ENCODE peak calls at places on chromosomes 12 and 14, in six cellular contexts. O, D, J, U, E and S are unnamed samples.
A peak's percentile ranks its signal among the peaks of the same experiment; 100 is the strongest.

GRCh38 chr12:62844915-62845314 is 90.0 kb downstream of the PPM1H start:
- DNase-seq in O (no peak), D (no peak), J (no peak), U (no peak), E (no peak), S (no peak)

GRCh38 chr14:76696791-76697190 is 64.5 kb upstream of the VASH1 start:
- DNase-seq in O (no peak), D (no peak), J (no peak), U (no peak), E (no peak), S (no peak)

GRCh38 chr12:64160021-64160717 is 61.9 kb downstream of the KICS2 start:
- DNase-seq in O (peak; percentile 60), D (no peak), J (no peak), U (no peak), E (no peak), S (no peak)

GRCh38 chr14:58587271-58587670 is 50.5 kb upstream of the DACT1 start:
- DNase-seq in O (peak; percentile 87), D (no peak), J (peak; percentile 79), U (no peak), E (no peak), S (no peak)

GRCh38 chr12:105451211-105451610 is 120.7 kb downstream of the C12orf75 start:
- DNase-seq in O (peak; percentile 92), D (no peak), J (peak; percentile 85), U (no peak), E (no peak), S (no peak)

GRCh38 chr12:40158592-40159111 is 52.8 kb upstream of the SLC2A13 start:
- DNase-seq in O (no peak), D (no peak), J (no peak), U (no peak), E (no peak), S (no peak)

GRCh38 chr14:72686101-72686500 is 207.8 kb downstream of the DPF3 start:
- DNase-seq in O (no peak), D (no peak), J (peak; percentile 44), U (peak; percentile 24), E (no peak), S (no peak)

GRCh38 chr14:23481362-23481970 is 12.0 kb downstream of the NGDN start:
- DNase-seq in O (peak; percentile 45), D (no peak), J (peak; percentile 5), U (no peak), E (no peak), S (no peak)

GRCh38 chr12:19620222-19620621 is 180.9 kb downstream of the AEBP2 start:
- DNase-seq in O (no peak), D (no peak), J (no peak), U (no peak), E (no peak), S (no peak)

GRCh38 chr14:72609205-72609916 is 284.5 kb downstream of the DPF3 start:
- DNase-seq in O (no peak), D (no peak), J (no peak), U (no peak), E (no peak), S (no peak)

GRCh38 chr14:53347046-53347445 is 193.9 kb upstream of the DDHD1 start:
- DNase-seq in O (peak; percentile 12), D (no peak), J (peak; percentile 12), U (no peak), E (no peak), S (no peak)

GRCh38 chr14:30243157-30243556 is 315.5 kb upstream of the PRKD1 start:
- DNase-seq in O (no peak), D (no peak), J (no peak), U (no peak), E (peak; percentile 94), S (no peak)

GRCh38 chr12:65632131-65632855 is 192.0 kb upstream of the HMGA2 start:
- DNase-seq in O (peak; percentile 73), D (no peak), J (no peak), U (no peak), E (no peak), S (no peak)

GRCh38 chr12:116534341-116535121 is 24.6 kb upstream of the MAP1LC3B2 start:
- DNase-seq in O (peak; percentile 30), D (no peak), J (peak; percentile 19), U (no peak), E (no peak), S (peak; percentile 56)

GRCh38 chr14:46920542-46920941 is 269.0 kb upstream of the RPL10L start:
- DNase-seq in O (no peak), D (no peak), J (no peak), U (no peak), E (no peak), S (no peak)

GRCh38 chr12:118418385-118419057 is 42.2 kb downstream of the SUDS3 start:
- DNase-seq in O (peak; percentile 34), D (no peak), J (no peak), U (no peak), E (no peak), S (no peak)

GRCh38 chr12:116759783-116760581 is 21.9 kb downstream of the RNFT2 start:
- DNase-seq in O (no peak), D (peak; percentile 30), J (no peak), U (no peak), E (no peak), S (no peak)

GRCh38 chr12:2111816-2112215 is 59.0 kb downstream of the CACNA1C start:
- DNase-seq in O (no peak), D (no peak), J (no peak), U (no peak), E (no peak), S (peak; percentile 24)

GRCh38 chr14:92646952-92647461 is 101.4 kb downstream of the LGMN start:
- DNase-seq in O (peak; percentile 94), D (no peak), J (peak; percentile 88), U (no peak), E (no peak), S (no peak)

GRCh38 chr14:50666772-50667490 is 1.2 kb downstream of the SAV1 start:
- DNase-seq in O (peak; percentile 85), D (no peak), J (peak; percentile 74), U (no peak), E (no peak), S (no peak)

GRCh38 chr14:54148251-54148650 is 191.6 kb upstream of the BMP4 start:
- DNase-seq in O (no peak), D (no peak), J (no peak), U (no peak), E (no peak), S (no peak)

GRCh38 chr12:48216785-48217184 is 13.7 kb upstream of the OR10AD1 start:
- DNase-seq in O (no peak), D (no peak), J (no peak), U (no peak), E (no peak), S (no peak)

GRCh38 chr12:68980476-68981212 is 47.7 kb upstream of the CPM start:
- DNase-seq in O (no peak), D (no peak), J (no peak), U (no peak), E (no peak), S (no peak)

GRCh38 chr12:2180737-2181082 is 127.9 kb downstream of the CACNA1C start:
- DNase-seq in O (no peak), D (no peak), J (no peak), U (no peak), E (no peak), S (no peak)

GRCh38 chr14:60648934-60649814 is at the start of gene SIX1:
- DNase-seq in O (peak; percentile 97), D (no peak), J (peak; percentile 94), U (peak; percentile 70), E (peak; percentile 89), S (peak; percentile 55)

GRCh38 chr12:51371295-51371953 is 19.8 kb downstream of the GALNT6 start:
- DNase-seq in O (peak; percentile 98), D (no peak), J (peak; percentile 99), U (peak; percentile 88), E (no peak), S (no peak)

GRCh38 chr12:52691076-52691764 is 11.0 kb upstream of the KRT1 start:
- DNase-seq in O (peak; percentile 14), D (peak; percentile 67), J (no peak), U (no peak), E (peak; percentile 37), S (peak; percentile 20)

GRCh38 chr14:58130121-58130782 is 21.8 kb downstream of the ARMH4 start:
- DNase-seq in O (no peak), D (no peak), J (no peak), U (no peak), E (no peak), S (no peak)

GRCh38 chr12:23482571-23482970 is 466.9 kb downstream of the SOX5 start:
- DNase-seq in O (no peak), D (no peak), J (no peak), U (no peak), E (no peak), S (no peak)

GRCh38 chr14:23173039-23173438 is 10.4 kb downstream of the SLC7A8 start:
- DNase-seq in O (no peak), D (no peak), J (no peak), U (no peak), E (no peak), S (no peak)

GRCh38 chr14:73223049-73223448 is 14.3 kb upstream of the PAPLN start:
- DNase-seq in O (peak; percentile 72), D (no peak), J (no peak), U (no peak), E (no peak), S (no peak)

GRCh38 chr14:61911534-61911933 is 149.3 kb downstream of the SNAPC1 start:
- DNase-seq in O (no peak), D (no peak), J (no peak), U (no peak), E (peak; percentile 57), S (no peak)

GRCh38 chr14:96756745-96757144 is 40.4 kb upstream of the VRK1 start:
- DNase-seq in O (no peak), D (no peak), J (no peak), U (no peak), E (no peak), S (no peak)

GRCh38 chr12:77772606-77773298 is 57.9 kb upstream of the NAV3 start:
- DNase-seq in O (no peak), D (no peak), J (no peak), U (no peak), E (no peak), S (no peak)

GRCh38 chr12:25276199-25276937 is 25.6 kb upstream of the KRAS start:
- DNase-seq in O (peak; percentile 69), D (peak; percentile 79), J (peak; percentile 83), U (peak; percentile 85), E (peak; percentile 18), S (no peak)

GRCh38 chr14:94383777-94384176 is 4.6 kb downstream of the SERPINA1 start:
- DNase-seq in O (no peak), D (no peak), J (no peak), U (no peak), E (no peak), S (no peak)